ENCODE peak calls at places on chromosome 12, in five cellular contexts. U is left ventricle myocardium inferior, T is left lung, N is body of pancreas, J is OCI-LY7. B is an unnamed sample.

GRCh38 chr12:96395236-96395635 is 5.0 kb downstream of the CDK17 start:
- DNase-seq in U (no peak), J (no peak), N (no peak), T (no peak), B (no peak)

GRCh38 chr12:11621797-11622423 is 27.6 kb upstream of the ETV6 start:
- DNase-seq in U (no peak), N (peak; percentile 19), T (no peak), J (peak; percentile 70), B (no peak)

GRCh38 chr12:14880890-14881453 is 4.7 kb downstream of the MGP start:
- DNase-seq in U (no peak), J (peak; percentile 49), N (no peak), T (no peak), B (no peak)

GRCh38 chr12:5648692-5649338 is 216.9 kb downstream of the NTF3 start:
- DNase-seq in U (no peak), N (no peak), J (peak; percentile 44), T (no peak), B (no peak)

GRCh38 chr12:12645485-12645884 is 33.8 kb downstream of the CREBL2 start:
- DNase-seq in U (no peak), N (peak; percentile 30), J (peak; percentile 64), T (no peak), B (no peak)

GRCh38 chr12:31118347-31118830 is 44.7 kb downstream of the DDX11 start:
- DNase-seq in J (peak; percentile 57), U (no peak), T (peak; percentile 27), N (no peak), B (no peak)

GRCh38 chr12:105769486-105769885 is 369.3 kb downstream of the NUAK1 start:
- DNase-seq in N (no peak), U (no peak), J (no peak), T (no peak), B (no peak)

GRCh38 chr12:98228619-98229538 is 286.5 kb upstream of the TMPO start:
- DNase-seq in N (no peak), T (no peak), J (peak; percentile 65), U (no peak), B (no peak)

GRCh38 chr12:95100264-95101190 is 27.1 kb upstream of the NR2C1 start:
- DNase-seq in J (no peak), U (no peak), N (no peak), T (no peak), B (no peak)

GRCh38 chr12:66393890-66394289 is 91.6 kb downstream of the HELB start:
- DNase-seq in N (no peak), U (no peak), T (no peak), J (no peak), B (no peak)

GRCh38 chr12:49637401-49637800 is 14.0 kb downstream of the PRPF40B start:
- DNase-seq in N (no peak), U (no peak), J (no peak), T (no peak), B (peak; percentile 70)

GRCh38 chr12:49534806-49535278 is 4.0 kb upstream of the KCNH3 start:
- DNase-seq in N (no peak), U (no peak), J (no peak), T (no peak), B (no peak)

GRCh38 chr12:3552726-3553045 is 61.7 kb downstream of the PRMT8 start:
- DNase-seq in N (no peak), J (no peak), T (no peak), U (peak; percentile 61), B (peak; percentile 16)

GRCh38 chr12:55679691-55680090 is 28.0 kb downstream of the ITGA7 start:
- DNase-seq in N (no peak), U (peak; percentile 5), T (no peak), J (no peak), B (no peak)

GRCh38 chr12:46701356-46701755 is 124.4 kb downstream of the SLC38A4 start:
- DNase-seq in N (no peak), J (no peak), T (no peak), U (no peak), B (no peak)

GRCh38 chr12:53994691-53995310 is 5.2 kb upstream of the HOXC9 start:
- DNase-seq in N (no peak), J (no peak), T (no peak), U (no peak), B (no peak)

GRCh38 chr12:19710811-19711793 is 271.8 kb downstream of the AEBP2 start:
- DNase-seq in T (no peak), J (no peak), N (peak; percentile 62), U (no peak), B (peak; percentile 85)

GRCh38 chr12:72271741-72272661 is at the start of gene TRHDE:
- DNase-seq in T (peak; percentile 80), J (no peak), N (peak; percentile 75), U (no peak), B (peak; percentile 72)

GRCh38 chr12:75482636-75483035 is 2.1 kb downstream of the GLIPR1 start:
- DNase-seq in N (no peak), T (no peak), U (no peak), J (peak; percentile 53), B (no peak)
- H3K27ac ChIP-seq in N (no peak overlapping the region), T (peak overlapping the region; percentile 93), U (no peak overlapping the region), J (peak overlapping the region; percentile 62), B (peak overlapping the region; percentile 73)

DNA sequence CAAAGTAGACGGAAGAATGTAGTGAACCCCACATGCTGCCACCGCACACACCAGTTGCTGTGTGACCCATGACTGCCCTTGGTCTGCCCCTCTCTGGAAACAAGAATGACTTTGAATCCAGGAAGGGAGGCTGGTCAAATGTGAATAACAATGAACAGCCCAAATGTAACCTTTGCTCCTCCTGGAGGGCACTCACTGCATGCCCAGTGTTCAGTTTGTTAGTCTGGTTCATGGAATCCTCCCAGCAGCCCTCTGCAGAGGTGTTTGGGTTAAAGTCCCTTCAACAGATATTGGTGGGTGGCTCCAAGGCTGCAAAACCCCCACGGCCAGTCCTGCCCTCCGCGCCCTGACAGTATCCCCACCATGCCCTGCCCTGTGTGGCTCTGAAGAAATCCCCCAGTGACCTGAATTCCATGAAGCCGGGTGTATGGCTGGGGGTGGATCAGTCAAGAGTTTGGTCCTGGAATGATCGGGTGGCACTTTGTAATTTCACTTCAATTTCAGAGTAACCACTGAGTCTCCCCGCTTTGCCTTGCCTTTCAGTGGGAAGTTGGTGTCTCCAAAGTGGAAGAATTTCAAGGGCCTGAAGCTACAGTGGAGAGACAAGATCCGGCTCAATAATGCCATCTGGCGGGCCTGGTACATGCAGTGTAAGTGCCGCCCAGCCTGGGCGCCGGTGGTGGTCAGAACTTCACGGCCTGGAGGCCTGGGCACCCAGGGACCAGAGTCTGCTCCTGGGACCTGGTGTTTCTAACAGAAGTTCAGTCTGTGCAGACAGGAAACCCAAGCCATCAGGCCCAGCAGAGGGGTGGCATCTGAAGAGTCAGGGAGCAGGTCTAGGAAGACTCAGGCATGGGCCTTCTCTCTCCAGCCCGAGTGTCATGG is 47.1 kb downstream of the IL31 start:
- DNase-seq in U (no peak), T (no peak), J (no peak), N (no peak), B (no peak)
- TF ChIP-seq CTCF in U (peak; percentile 43), T (no peak), J (no peak), N (no peak), B (no peak)

DNA sequence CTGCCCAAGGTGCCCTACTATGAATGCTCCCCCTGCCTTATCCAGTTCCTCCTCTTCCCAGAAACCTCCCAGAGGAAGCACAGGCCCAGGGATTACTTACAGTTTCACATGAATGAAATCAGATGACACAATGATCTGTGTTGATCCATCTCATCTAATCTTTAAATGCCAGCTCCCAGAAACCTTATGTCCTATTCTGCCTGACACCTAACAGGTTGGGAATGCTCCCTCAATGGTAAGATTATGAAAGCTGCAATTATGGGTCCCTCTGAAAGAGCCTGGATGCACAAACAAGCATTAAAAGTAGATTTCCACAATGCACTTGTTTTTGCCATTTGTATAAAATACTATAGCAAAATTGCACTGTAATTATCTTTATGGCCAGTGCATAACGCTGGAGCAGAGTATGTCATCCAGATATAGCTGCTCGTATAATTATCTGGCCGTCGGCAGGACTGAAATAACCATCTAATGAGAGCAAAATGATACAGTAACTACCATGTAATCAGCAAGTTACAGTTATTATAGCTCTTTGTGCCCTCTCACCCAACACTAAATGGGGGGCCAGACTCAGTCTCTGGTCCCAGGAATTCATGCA is 4.4 kb upstream of the ZBTB39 start:
- DNase-seq in N (no peak), U (no peak), J (no peak), T (no peak), B (no peak)
- H3K27ac ChIP-seq in N (no peak overlapping the region), U (no peak overlapping the region), J (no peak overlapping the region), T (no peak overlapping the region), B (no peak overlapping the region)

GRCh38 chr12:27193854-27194544 is 50.1 kb upstream of the STK38L start:
- DNase-seq in U (peak; percentile 49), N (peak; percentile 26), J (no peak), T (no peak), B (peak; percentile 91)
- TF ChIP-seq CTCF in U (peak; percentile 41), N (no peak), J (no peak), T (no peak), B (no peak)

DNA sequence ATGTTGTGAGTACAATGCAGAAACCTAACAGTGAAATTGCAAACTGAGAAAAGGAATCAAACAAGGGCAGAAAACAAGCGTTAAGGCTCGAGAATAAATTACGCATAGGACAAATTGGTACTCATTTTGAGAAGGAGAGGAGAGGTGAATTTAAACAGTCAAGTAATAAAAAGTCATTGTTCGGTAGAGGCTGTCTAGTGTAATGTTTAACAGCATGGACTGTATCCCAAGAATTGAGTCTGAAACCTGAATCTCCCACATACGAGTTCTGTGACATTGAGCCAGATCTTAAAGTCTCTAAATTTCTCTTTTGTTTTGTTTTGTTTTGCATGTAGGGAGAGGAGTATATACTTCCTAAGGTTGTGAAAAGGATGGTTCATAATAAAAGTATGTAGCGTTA is 216.5 kb upstream of the BTG1 start:
- DNase-seq in N (no peak), U (no peak), J (no peak), T (no peak), B (no peak)
- H3K27ac ChIP-seq in N (no peak overlapping the region), U (no peak overlapping the region), J (peak overlapping the region; percentile 99), T (no peak overlapping the region), B (no peak overlapping the region)

DNA sequence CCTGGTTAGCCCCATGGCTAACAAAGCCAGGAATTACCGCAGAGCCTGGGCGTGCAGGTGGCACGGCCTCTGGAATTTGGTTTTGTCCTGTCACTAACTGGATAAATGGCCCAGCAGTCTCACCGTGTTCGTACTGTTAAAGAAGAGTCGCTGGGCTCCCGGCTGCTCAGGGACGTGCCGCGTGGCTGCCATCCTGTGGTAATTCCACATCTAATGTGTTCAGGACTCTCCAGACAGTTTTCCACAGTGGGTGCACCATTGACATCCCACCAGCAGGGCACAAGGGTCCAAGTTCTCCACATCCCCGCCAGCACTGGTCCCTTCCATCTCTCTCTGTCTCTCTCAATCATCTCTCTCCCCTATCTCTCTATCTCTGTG is 19.6 kb downstream of the NOC4L start:
- DNase-seq in U (no peak), J (no peak), T (peak; percentile 55), N (no peak), B (no peak)
- TF ChIP-seq CTCF in U (no peak), J (no peak), T (no peak), N (no peak), B (no peak)

DNA sequence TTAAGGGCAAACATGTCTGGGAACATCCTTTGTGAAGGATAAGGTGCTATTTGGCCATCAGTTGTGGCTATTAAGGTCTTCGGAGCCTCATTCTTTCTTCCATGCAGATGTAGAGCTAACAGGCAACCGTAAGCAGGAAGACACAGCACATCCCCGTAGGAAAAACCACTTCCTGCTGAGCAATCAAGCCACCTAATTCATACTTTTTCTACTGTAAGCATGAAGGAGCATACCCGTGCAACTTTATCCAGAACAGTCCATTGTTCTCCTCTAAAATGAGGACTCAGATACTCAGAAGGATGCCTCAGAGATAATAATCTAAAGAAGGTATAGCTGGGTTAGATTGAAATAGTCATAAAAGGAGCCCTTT is 232.0 kb downstream of the PPM1H start:
- DNase-seq in U (no peak), N (no peak), J (no peak), T (no peak), B (no peak)
- H3K27ac ChIP-seq in U (peak overlapping the region; percentile 76), N (no peak overlapping the region), J (no peak overlapping the region), T (peak overlapping the region; percentile 68), B (peak overlapping the region; percentile 74)

B was measured in coronary artery.